ENCODE peak calls at places on chromosomes 4 and X, in five cellular contexts. Y is T-helper 2 cell; P is activated CD8-positive, alpha-beta T cell treated with anti-CD3 and anti-CD28 coated beads, Interleukin-2, amount 10 ng/mL, durations not matched to agents 7 days and 5 days; Z is transverse colon; I is islet precursor cell. G is an unnamed sample.

GRCh38 chrX:16039834-16040233 is 83.5 kb upstream of the GRPR start:
- DNase-seq in Z (no peak), P (no peak), I (no peak), Y (no peak), G (no peak)

GRCh38 chr4:48483777-48484493 is 792 bp downstream of the SLC10A4 start:
- DNase-seq in Z (no peak), P (no peak), I (peak), Y (no peak), G (no peak)

GRCh38 chr4:66687393-66687971 is 857.8 kb downstream of the CENPC start:
- DNase-seq in I (no peak), Y (no peak), P (no peak), Z (no peak), G (no peak)

GRCh38 chr4:103429283-103429682 is 231.1 kb upstream of the CENPE start:
- DNase-seq in I (peak), Z (no peak), Y (no peak), P (no peak), G (peak)

GRCh38 chrX:71622347-71623104 is 4.2 kb upstream of the CXCR3 start:
- DNase-seq in P (peak), Y (peak), I (peak), Z (peak), G (peak)

GRCh38 chr4:47071863-47072441 is 40.6 kb downstream of the GABRB1 start:
- DNase-seq in P (no peak), Y (no peak), I (no peak), Z (no peak), G (no peak)

GRCh38 chr4:183691897-183692296 is 32.8 kb downstream of the TRAPPC11 start:
- DNase-seq in Z (no peak), Y (no peak), P (no peak), I (no peak), G (no peak)

GRCh38 chr4:168475745-168476144 is 4.5 kb downstream of the DDX60L start:
- DNase-seq in Z (no peak), P (peak), Y (no peak), I (peak), G (peak)

GRCh38 chr4:103996637-103997036 is 276.9 kb upstream of the TACR3 start:
- DNase-seq in P (no peak), I (peak), Z (no peak), Y (no peak), G (no peak)

GRCh38 chr4:155780773-155781172 is 22.0 kb downstream of the GUCY1B1 start:
- DNase-seq in Y (no peak), P (no peak), Z (no peak), I (no peak), G (no peak)

GRCh38 chr4:41661447-41662076 is 87.0 kb downstream of the PHOX2B start:
- DNase-seq in P (peak), Y (no peak), I (peak), Z (peak), G (peak)

GRCh38 chr4:81687470-81687869 is 215.8 kb upstream of the RASGEF1B start:
- DNase-seq in I (no peak), Y (no peak), P (no peak), Z (no peak), G (no peak)

GRCh38 chr4:151990201-151990600 is 229.4 kb upstream of the GATB start:
- DNase-seq in P (no peak), Y (no peak), I (no peak), Z (no peak), G (no peak)

GRCh38 chrX:17596051-17596450 is 141.2 kb upstream of the SCML1 start:
- DNase-seq in P (no peak), Z (no peak), I (no peak), Y (no peak), G (no peak)